ENCODE peak calls at places on chromosomes 3 and 15, in four cellular contexts. K is HCT116, T is K562, H is HepG2. P is an unnamed sample.

GRCh38 chr3:140363801-140364200 is 314.1 kb upstream of the TRIM42 start:
- DNase-seq in T (no peak), K (no peak), H (no peak), P (no peak)

GRCh38 chr3:138842483-138843188 is 7.9 kb upstream of the PIK3CB start:
- DNase-seq in T (no peak), H (no peak), K (no peak), P (no peak)

GRCh38 chr3:168839692-168840091 is 744.0 kb upstream of the GOLIM4 start:
- DNase-seq in H (no peak), K (no peak), T (no peak), P (no peak)

GRCh38 chr15:98131924-98132323 is 171.4 kb downstream of the ARRDC4 start:
- DNase-seq in K (no peak), H (no peak), T (no peak), P (no peak)

GRCh38 chr3:100650651-100651611 is 41.5 kb downstream of the ADGRG7 start:
- DNase-seq in T (no peak), H (no peak), K (no peak), P (no peak)

GRCh38 chr15:82139823-82140268 is 94.0 kb upstream of the MEX3B start:
- DNase-seq in K (peak), T (peak), H (peak), P (peak)

GRCh38 chr15:52262364-52262763 is 33.2 kb downstream of the MYO5C start:
- DNase-seq in K (no peak), H (no peak), T (no peak), P (no peak)

GRCh38 chr3:66442254-66443249 is 58.3 kb downstream of the LRIG1 start:
- DNase-seq in H (peak), K (no peak), T (no peak), P (no peak)

GRCh38 chr3:194184265-194184751 is 48.4 kb downstream of the HES1 start:
- DNase-seq in H (no peak), T (no peak), K (no peak), P (no peak)

GRCh38 chr3:49646236-49646635 is 27.9 kb upstream of the APEH start:
- DNase-seq in H (no peak), K (no peak), T (no peak), P (no peak)

GRCh38 chr15:70545526-70545925 is 217.8 kb downstream of the UACA start:
- DNase-seq in K (no peak), T (no peak), H (no peak), P (no peak)

GRCh38 chr3:9715127-9715526 is 11.5 kb downstream of the CPNE9 start:
- DNase-seq in T (no peak), K (peak), H (no peak), P (peak)

GRCh38 chr15:38555686-38556334 is 8.8 kb downstream of the RASGRP1 start:
- DNase-seq in K (no peak), T (no peak), H (no peak), P (no peak)

GRCh38 chr15:66838671-66839239 is 136.7 kb downstream of the SMAD6 start:
- DNase-seq in T (peak), K (peak), H (peak), P (no peak)

GRCh38 chr3:187205683-187206082 is 8.4 kb downstream of the RTP1 start:
- DNase-seq in K (no peak), H (no peak), T (no peak), P (no peak)

GRCh38 chr3:172341482-172342059 is 106.7 kb downstream of the GHSR start:
- DNase-seq in T (peak), H (peak), K (peak), P (peak)

GRCh38 chr3:128619146-128619890 is 31.3 kb downstream of the RPN1 start:
- DNase-seq in H (no peak), K (no peak), T (no peak), P (no peak)

GRCh38 chr15:33292718-33293307 is 18.0 kb upstream of the RYR3 start:
- DNase-seq in H (peak), K (peak), T (peak), P (peak)

GRCh38 chr3:53045784-53046170 is at the start of gene SFMBT1:
- DNase-seq in T (peak), K (no peak), H (no peak), P (peak)

GRCh38 chr3:171842864-171843511 is at the start of gene TMEM212:
- DNase-seq in K (no peak), T (no peak), H (peak), P (peak)

GRCh38 chr3:130933801-130934345 is 40.0 kb downstream of the ATP2C1 start:
- DNase-seq in K (no peak), H (no peak), T (no peak), P (no peak)

GRCh38 chr15:67033521-67033920 is 31.9 kb upstream of the SMAD3 start:
- DNase-seq in T (no peak), H (no peak), K (no peak), P (no peak)

GRCh38 chr15:95459288-95459687 is 871.2 kb upstream of the NR2F2 start:
- DNase-seq in K (no peak), T (no peak), H (no peak), P (no peak)

GRCh38 chr15:92109485-92109884 is 256.0 kb downstream of the SLCO3A1 start:
- DNase-seq in H (no peak), K (no peak), T (no peak), P (no peak)

GRCh38 chr3:46979958-46980497 is 562 bp downstream of the NBEAL2 start:
- DNase-seq in H (no peak), K (no peak), T (no peak), P (no peak)

GRCh38 chr3:13017361-13018038 is 55.7 kb downstream of the IQSEC1 start:
- DNase-seq in T (no peak), H (no peak), K (no peak), P (no peak)

GRCh38 chr3:194259982-194260856 is 90.9 kb downstream of the CPN2 start:
- DNase-seq in H (no peak), K (no peak), T (no peak), P (no peak)

GRCh38 chr3:191531434-191531833 is 70.5 kb downstream of the PYDC2 start:
- DNase-seq in K (no peak), T (no peak), H (no peak), P (no peak)

GRCh38 chr3:154458560-154458959 is 28.6 kb upstream of the GPR149 start:
- DNase-seq in K (no peak), H (no peak), T (no peak), P (no peak)

GRCh38 chr3:72185549-72186484 is 400.9 kb upstream of the PROK2 start:
- DNase-seq in T (peak), K (no peak), H (peak), P (no peak)

GRCh38 chr3:186002884-186003472 is 65.2 kb upstream of the TRA2B start:
- DNase-seq in T (peak), K (peak), H (peak), P (no peak)

GRCh38 chr3:71602256-71602655 is 18.7 kb upstream of the FOXP1 start:
- DNase-seq in K (no peak), H (peak), T (no peak), P (no peak)

GRCh38 chr3:107661447-107662108 is 138.8 kb downstream of the BBX start:
- DNase-seq in K (no peak), H (no peak), T (no peak), P (no peak)

GRCh38 chr3:101810023-101810415 is 31.0 kb downstream of the NXPE3 start:
- DNase-seq in T (no peak), K (no peak), H (no peak), P (no peak)

GRCh38 chr3:44584646-44585501 is at the start of gene ZNF660:
- DNase-seq in T (peak), H (peak), K (no peak), P (no peak)

GRCh38 chr15:64800476-64800875 is 25.0 kb downstream of the PIF1 start:
- DNase-seq in H (no peak), K (no peak), T (no peak), P (no peak)

GRCh38 chr15:83283813-83284562 is 476 bp downstream of the BNC1 start:
- DNase-seq in H (no peak), T (no peak), K (no peak), P (no peak)

GRCh38 chr15:58467121-58467721 is 35.4 kb downstream of the LIPC start:
- DNase-seq in K (peak), T (no peak), H (peak), P (no peak)

DNA sequence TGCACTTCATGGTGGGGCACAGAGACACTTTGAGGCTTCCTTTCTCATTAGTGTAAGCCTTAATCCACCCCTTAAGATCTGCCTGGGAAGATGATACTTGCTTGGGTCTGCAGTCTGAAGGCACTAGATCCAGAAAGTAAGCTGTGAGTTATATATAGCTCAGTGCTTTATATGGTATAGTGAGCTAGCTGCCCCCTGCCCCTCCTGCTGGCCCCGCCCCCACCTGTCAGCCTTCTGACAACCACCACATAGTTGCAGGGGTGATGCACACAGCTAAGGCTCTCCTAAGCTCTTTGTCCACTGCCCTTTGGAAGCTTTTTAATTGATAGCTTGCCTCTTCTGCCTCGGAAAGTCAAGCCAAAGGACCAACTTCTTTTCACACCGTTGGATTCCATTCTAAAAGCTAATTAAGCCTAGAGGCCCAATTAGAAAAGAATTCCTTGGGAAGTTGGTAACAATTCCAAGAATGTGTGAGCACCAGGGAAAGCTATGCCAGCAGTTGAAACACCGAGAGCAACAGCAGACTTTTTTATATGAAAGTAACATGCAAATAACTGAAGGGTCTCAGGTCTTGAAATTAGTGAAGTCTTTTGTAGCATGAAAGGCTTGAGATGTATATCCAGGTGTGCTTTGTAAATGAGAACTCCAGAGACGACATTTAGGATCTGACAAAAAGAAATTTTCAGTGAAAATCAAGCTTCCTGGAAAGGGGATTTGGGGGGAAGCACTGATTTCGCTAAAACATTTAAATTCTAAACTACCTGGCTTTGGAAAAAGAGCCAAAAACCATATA is 2.3 kb downstream of the TPM1 start:
- DNase-seq in K (no peak), T (no peak), H (no peak), P (peak)
- TF ChIP-seq JUND in K (no peak), T (no peak), H (no peak), P (no peak)

GRCh38 chr3:195769551-195769950 is 42.2 kb downstream of the MUC4 start:
- DNase-seq in H (no peak), K (no peak), T (no peak), P (no peak)

GRCh38 chr3:195773956-195774537 is 37.7 kb downstream of the MUC4 start:
- DNase-seq in H (no peak), T (no peak), K (no peak), P (no peak)

GRCh38 chr3:195768831-195769303 is 42.9 kb downstream of the MUC4 start:
- DNase-seq in K (no peak), T (no peak), H (no peak), P (no peak)

GRCh38 chr3:195770081-195770840 is 41.5 kb downstream of the MUC4 start:
- DNase-seq in K (no peak), H (no peak), T (no peak), P (no peak)

GRCh38 chr3:195771651-195772300 is 40.0 kb downstream of the MUC4 start:
- DNase-seq in K (no peak), T (no peak), H (no peak), P (no peak)
- TF ChIP-seq JUND in K (no peak), T (no peak), H (no peak), P (no peak)

GRCh38 chr3:182896553-182896952 is 83.8 kb downstream of the DCUN1D1 start:
- DNase-seq in H (no peak), K (no peak), T (no peak), P (no peak)

GRCh38 chr3:182889948-182890629 is 90.2 kb downstream of the DCUN1D1 start:
- DNase-seq in H (no peak), K (no peak), T (no peak), P (peak)

GRCh38 chr3:182891364-182891763 is 89.0 kb downstream of the DCUN1D1 start:
- DNase-seq in H (no peak), T (no peak), K (no peak), P (no peak)

DNA sequence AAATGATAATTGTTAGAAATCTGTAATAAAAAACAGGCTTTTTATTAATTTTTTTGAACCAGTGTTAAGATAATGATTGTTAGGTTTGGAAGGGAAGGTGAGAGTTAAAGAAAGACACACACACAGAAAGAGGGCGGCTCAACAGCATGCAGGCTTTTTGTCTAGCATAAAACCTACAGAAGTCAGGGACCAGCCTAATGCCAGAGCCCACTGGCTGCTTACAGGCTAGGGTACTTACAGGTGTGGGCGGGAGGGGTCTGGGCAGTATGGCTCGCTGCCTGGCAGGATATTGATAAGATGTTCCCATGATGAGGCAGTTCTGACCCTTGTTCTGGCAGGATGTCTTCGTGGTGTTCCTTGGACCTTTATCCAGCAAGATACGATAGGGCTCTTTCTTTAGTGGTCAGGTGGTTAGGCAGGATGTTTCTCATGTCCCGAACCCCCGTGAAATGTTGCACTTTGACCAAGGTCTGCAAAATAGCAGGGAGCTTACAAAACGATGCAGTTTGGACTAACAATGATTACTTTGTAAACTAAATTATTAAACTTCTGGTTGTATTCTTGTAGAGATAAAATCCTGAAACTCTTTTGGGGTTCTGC is 84.7 kb downstream of the DCUN1D1 start:
- DNase-seq in K (no peak), H (peak), T (no peak), P (no peak)
- TF ChIP-seq JUND in K (no peak), H (no peak), T (no peak), P (no peak)

DNA sequence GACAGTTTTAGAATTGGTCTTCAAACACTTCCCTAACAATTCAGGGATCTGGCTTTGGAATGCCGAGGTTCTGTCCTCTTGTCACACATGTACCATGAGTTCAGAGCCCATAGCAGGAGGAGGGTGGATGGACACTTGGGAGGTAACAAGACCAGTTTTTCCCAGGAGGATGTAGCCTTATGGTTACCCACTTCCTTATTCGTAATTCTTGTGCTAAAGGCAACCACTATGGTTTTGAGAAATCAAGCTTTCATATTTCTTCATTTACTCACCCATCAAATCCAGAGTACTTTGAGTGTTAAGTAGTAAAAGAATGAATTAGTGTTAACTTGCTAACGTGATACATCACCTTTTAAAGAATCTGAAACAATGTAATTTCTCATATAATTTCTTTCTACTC is 479.6 kb upstream of the ALCAM start:
- DNase-seq in H (no peak), K (no peak), T (no peak), P (no peak)
- TF ChIP-seq JUND in H (no peak), K (no peak), T (no peak), P (no peak)